ENCODE peak calls at places on chromosomes 16 and 17, in nine cellular contexts. K is cardiac fibroblast, J is AG09319, R is body of pancreas, H is HFF-Myc, Y is OCI-LY7, E is mucosa of descending colon, S is fibroblast of lung, A is endothelial cell. N is an unnamed sample.

GRCh38 chr17:19313746-19314651 is 48.5 kb downstream of the B9D1 start:
- DNase-seq in K (peak; percentile 26), J (no peak), R (no peak), H (no peak), Y (no peak), E (no peak), S (peak; percentile 70), A (no peak), N (no peak)

GRCh38 chr16:89841275-89841674 is 13.0 kb downstream of the SPIRE2 start:
- DNase-seq in K (no peak), J (no peak), R (peak; percentile 19), H (no peak), Y (peak; percentile 44), E (no peak), S (no peak), A (no peak), N (peak; percentile 86)

GRCh38 chr16:84340305-84341040 is 27.9 kb upstream of the ATP2C2 start:
- DNase-seq in K (peak; percentile 2), J (no peak), R (no peak), H (no peak), Y (no peak), E (peak; percentile 86), S (no peak), A (no peak), N (no peak)

GRCh38 chr17:74042744-74043486 is 160.6 kb upstream of the RPL38 start:
- DNase-seq in K (peak; percentile 60), J (peak; percentile 32), R (peak; percentile 5), H (peak; percentile 20), Y (no peak), E (no peak), S (peak; percentile 31), A (no peak), N (peak; percentile 43)

GRCh38 chr16:54366943-54367342 is 80.4 kb upstream of the IRX3 start:
- DNase-seq in K (no peak), J (no peak), R (no peak), H (no peak), Y (no peak), E (no peak), S (no peak), A (no peak), N (no peak)

GRCh38 chr17:3827124-3827773 is 18.8 kb downstream of the NCBP3 start:
- DNase-seq in K (peak; percentile 85), J (no peak), R (peak; percentile 76), H (peak; percentile 43), Y (peak; percentile 73), E (no peak), S (peak; percentile 80), A (peak; percentile 76), N (peak; percentile 89)

GRCh38 chr16:26664086-26664485 is 402.6 kb upstream of the C16orf82 start:
- DNase-seq in K (no peak), J (no peak), R (no peak), H (no peak), Y (no peak), E (no peak), S (no peak), A (no peak), N (no peak)

GRCh38 chr17:21453144-21453982 is 77.2 kb downstream of the KCNJ12 start:
- DNase-seq in K (no peak), J (no peak), R (no peak), H (no peak), Y (no peak), E (no peak), S (no peak), A (no peak), N (no peak)

GRCh38 chr16:57977418-57978069 is 6.6 kb upstream of the CNGB1 start:
- DNase-seq in K (no peak), J (no peak), R (no peak), H (no peak), Y (no peak), E (no peak), S (no peak), A (no peak), N (no peak)

GRCh38 chr17:66604381-66604780 is 230.5 kb upstream of the CACNG5 start:
- DNase-seq in K (no peak), J (no peak), R (no peak), H (no peak), Y (no peak), E (no peak), S (no peak), A (no peak), N (no peak)

GRCh38 chr16:84475643-84476240 is 28.7 kb downstream of the MEAK7 start:
- DNase-seq in K (no peak), J (no peak), R (no peak), H (no peak), Y (no peak), E (no peak), S (no peak), A (no peak), N (no peak)

GRCh38 chr16:87681990-87682570 is 79.8 kb downstream of the JPH3 start:
- DNase-seq in K (peak; percentile 74), J (peak; percentile 19), R (no peak), H (peak; percentile 17), Y (peak; percentile 69), E (no peak), S (peak; percentile 68), A (no peak), N (peak; percentile 63)

GRCh38 chr17:61313515-61314326 is 85.9 kb upstream of the TBX2 start:
- DNase-seq in K (no peak), J (no peak), R (peak; percentile 14), H (no peak), Y (no peak), E (no peak), S (no peak), A (no peak), N (no peak)

GRCh38 chr17:73189417-73190099 is 3.3 kb upstream of the COG1 start:
- DNase-seq in K (peak; percentile 63), J (no peak), R (no peak), H (no peak), Y (peak; percentile 22), E (no peak), S (peak; percentile 67), A (peak; percentile 58), N (no peak)

DNA sequence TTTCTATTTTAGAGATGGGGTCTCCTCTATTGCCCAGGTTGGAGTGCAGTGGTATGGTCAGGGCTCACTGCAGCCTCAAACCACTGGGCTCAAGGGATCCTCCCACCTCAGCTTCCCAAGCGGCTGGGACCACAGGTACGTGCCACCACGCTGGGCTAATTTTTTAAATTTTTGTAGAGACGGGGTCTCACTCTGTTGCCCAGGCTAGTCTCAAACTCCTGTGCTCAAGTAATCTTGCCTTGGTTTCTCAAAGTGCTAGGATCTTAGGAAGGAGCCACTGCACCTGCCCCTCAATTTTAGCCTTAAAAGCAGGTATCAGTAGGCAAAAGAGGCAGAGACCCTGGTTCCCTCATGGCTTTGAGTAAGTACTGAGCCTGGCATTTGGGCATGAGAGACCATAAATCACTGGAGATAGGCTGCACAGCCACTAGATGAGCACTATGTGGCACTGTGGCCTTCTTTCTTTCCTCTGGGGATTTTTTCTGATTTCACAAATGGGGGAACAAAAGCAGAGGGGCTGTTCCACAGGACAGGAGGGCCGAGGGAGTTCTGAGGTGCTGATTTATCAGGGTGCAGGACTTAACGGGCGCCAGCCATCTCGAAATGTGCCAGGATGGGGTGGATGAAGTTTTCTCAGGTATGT is 82.2 kb downstream of the PLXDC1 start:
- DNase-seq in K (peak; percentile 70), J (no peak), R (peak; percentile 55), H (no peak), Y (peak; percentile 76), E (no peak), S (peak; percentile 64), A (peak; percentile 16), N (peak; percentile 45)
- TF ChIP-seq CTCF in K (peak; percentile 78), J (peak; percentile 83), R (peak; percentile 57), H (peak; percentile 51), Y (peak; percentile 85), E (no peak), S (peak; percentile 81), A (no peak), N (peak; percentile 57)

DNA sequence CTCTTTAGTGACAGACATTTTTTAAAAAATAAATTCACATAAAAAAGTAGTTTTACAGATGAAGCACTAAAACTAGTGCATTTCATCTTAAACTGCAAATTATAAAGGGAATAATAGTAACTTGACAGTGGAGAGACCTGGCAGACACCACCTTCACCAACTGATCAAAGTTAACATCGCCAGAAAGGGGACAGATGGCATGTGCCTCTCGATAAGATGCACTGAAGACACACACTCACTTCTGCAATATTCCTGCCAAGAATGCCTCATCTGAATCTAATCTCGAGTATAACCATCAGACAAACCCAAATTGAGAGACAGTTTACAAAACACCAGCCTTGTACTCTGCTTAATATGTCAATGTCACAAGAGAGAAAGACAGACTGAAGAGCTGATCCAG is 6.8 kb downstream of the DEXI start:
- DNase-seq in K (no peak), J (no peak), R (no peak), H (no peak), Y (no peak), E (no peak), S (no peak), A (no peak), N (no peak)
- TF ChIP-seq CTCF in K (no peak), J (no peak), R (no peak), H (no peak), Y (no peak), E (no peak), S (no peak), A (no peak), N (no peak)

DNA sequence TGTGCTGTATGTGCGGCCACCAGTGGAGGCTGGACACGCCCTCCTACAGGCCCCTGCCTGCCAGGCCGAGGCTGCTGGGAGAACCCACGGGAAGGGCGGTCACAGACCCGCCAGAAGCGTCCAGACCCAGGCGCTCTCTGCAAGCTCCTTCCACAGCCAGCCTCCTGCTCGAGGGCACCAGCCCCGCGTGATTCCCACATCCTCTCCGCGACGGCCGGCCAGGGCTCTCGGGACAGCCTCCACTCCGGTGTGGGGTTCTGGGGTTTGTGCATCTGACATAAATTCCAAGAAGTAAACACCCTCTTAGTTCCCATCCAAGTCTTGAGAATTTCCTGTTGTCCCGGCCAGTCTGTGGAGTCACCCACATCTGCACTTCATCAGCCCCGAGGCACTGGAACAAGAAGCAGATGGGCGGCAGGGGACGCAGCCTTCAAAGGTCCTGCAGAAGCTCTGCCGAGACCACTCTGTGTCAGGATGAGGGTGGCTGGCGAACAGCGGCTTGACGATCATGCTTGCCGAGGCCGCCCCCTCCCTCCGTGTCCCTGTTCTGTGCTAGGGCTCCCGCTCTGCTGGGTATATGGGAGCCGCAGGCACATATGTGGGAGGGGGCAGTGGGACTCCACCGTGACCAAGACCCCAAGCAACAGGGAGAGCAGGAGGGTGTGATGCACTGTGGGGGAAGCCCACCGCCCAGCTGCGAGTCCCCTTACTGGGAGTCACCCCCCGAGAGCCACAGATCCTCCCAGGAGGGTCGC is 2.4 kb upstream of the TMEM204 start:
- DNase-seq in K (peak; percentile 79), J (peak; percentile 81), R (peak; percentile 63), H (peak; percentile 90), Y (no peak), E (peak; percentile 59), S (peak; percentile 44), A (no peak), N (no peak)
- TF ChIP-seq CTCF in K (no peak), J (peak; percentile 6), R (no peak), H (no peak), Y (no peak), E (no peak), S (no peak), A (no peak), N (no peak)

DNA sequence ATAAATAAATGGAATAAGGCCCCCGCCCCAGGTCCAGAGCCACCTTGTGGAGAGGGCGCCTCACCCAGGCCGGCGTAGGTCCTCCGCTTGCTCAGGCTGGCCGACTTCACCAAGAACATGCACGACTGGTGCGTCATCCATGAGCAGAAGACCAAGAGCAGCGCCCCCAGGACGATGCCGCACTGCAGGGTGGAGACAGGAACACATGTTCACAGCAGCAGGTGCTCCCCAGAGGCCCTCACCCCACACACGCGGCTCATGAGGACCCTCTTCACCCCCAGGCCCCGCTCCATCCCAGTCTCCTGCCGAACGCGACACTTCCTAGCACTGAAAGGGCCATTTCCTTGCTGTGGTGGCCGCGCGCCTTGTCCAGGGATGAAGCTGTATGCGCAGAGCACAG is 5.5 kb downstream of the SLC38A10 start:
- DNase-seq in K (no peak), J (no peak), R (no peak), H (no peak), Y (no peak), E (no peak), S (no peak), A (no peak), N (no peak)
- TF ChIP-seq CTCF in K (no peak), J (no peak), R (no peak), H (no peak), Y (no peak), E (no peak), S (no peak), A (no peak), N (no peak)